ENCODE peak calls at places on chromosomes 4 and X, in seven cellular contexts. One of them, this sample, is unnamed. For H3K4me1 and H3K9me3, the result is how much of the 10 kb centered on the place peaks cover.

GRCh38 chrX:120549483-120550452 is 11.0 kb downstream of the CUL4B start:
- DNase-seq in Peyer's patch: no peak
- DNase-seq in GM12878: no peak
- DNase-seq in tibial artery: peak
- DNase-seq in CD4-positive, alpha-beta memory T cell: no peak
- DNase-seq in body of pancreas: peak
- DNase-seq in PC-9: peak
- DNase-seq in this sample: no peak

GRCh38 chrX:47751670-47752069 is 85.0 kb upstream of the ZNF81 start:
- DNase-seq in GM12878: no peak
- DNase-seq in body of pancreas: peak
- DNase-seq in PC-9: peak
- DNase-seq in CD4-positive, alpha-beta memory T cell: peak
- DNase-seq in Peyer's patch: peak
- DNase-seq in tibial artery: no peak
- DNase-seq in this sample: peak

GRCh38 chrX:115571712-115572111 is 10.7 kb downstream of the PLS3 start:
- DNase-seq in CD4-positive, alpha-beta memory T cell: no peak
- DNase-seq in Peyer's patch: no peak
- DNase-seq in GM12878: no peak
- DNase-seq in body of pancreas: no peak
- DNase-seq in tibial artery: no peak
- DNase-seq in PC-9: no peak
- DNase-seq in this sample: no peak

GRCh38 chrX:154486052-154486395 is 391 bp downstream of the UBL4A start:
- DNase-seq in body of pancreas: peak
- DNase-seq in PC-9: peak
- DNase-seq in CD4-positive, alpha-beta memory T cell: peak
- DNase-seq in tibial artery: no peak
- DNase-seq in Peyer's patch: peak
- DNase-seq in GM12878: no peak
- DNase-seq in this sample: peak

GRCh38 chr4:72860766-72861165 is 208.8 kb downstream of the COX18 start:
- DNase-seq in CD4-positive, alpha-beta memory T cell: no peak
- DNase-seq in body of pancreas: no peak
- DNase-seq in PC-9: no peak
- DNase-seq in Peyer's patch: no peak
- DNase-seq in GM12878: no peak
- DNase-seq in tibial artery: no peak
- DNase-seq in this sample: no peak

GRCh38 chrX:120250522-120251271 is at the start of gene ZBTB33:
- DNase-seq in CD4-positive, alpha-beta memory T cell: peak
- DNase-seq in tibial artery: peak
- DNase-seq in body of pancreas: peak
- DNase-seq in Peyer's patch: peak
- DNase-seq in PC-9: peak
- DNase-seq in GM12878: peak
- DNase-seq in this sample: peak

GRCh38 chr4:128812360-128812958 is 3.0 kb downstream of the JADE1 start:
- DNase-seq in body of pancreas: peak
- DNase-seq in Peyer's patch: no peak
- DNase-seq in GM12878: no peak
- DNase-seq in tibial artery: no peak
- DNase-seq in CD4-positive, alpha-beta memory T cell: no peak
- DNase-seq in PC-9: no peak
- DNase-seq in this sample: no peak

GRCh38 chr4:77092832-77093800 is 17.3 kb upstream of the CCNI start:
- DNase-seq in PC-9: peak
- DNase-seq in body of pancreas: no peak
- DNase-seq in CD4-positive, alpha-beta memory T cell: no peak
- DNase-seq in tibial artery: no peak
- DNase-seq in Peyer's patch: no peak
- DNase-seq in GM12878: no peak
- DNase-seq in this sample: no peak

GRCh38 chr4:176134670-176135069 is 60.7 kb downstream of the SPATA4 start:
- DNase-seq in Peyer's patch: no peak
- DNase-seq in CD4-positive, alpha-beta memory T cell: no peak
- DNase-seq in tibial artery: no peak
- DNase-seq in PC-9: no peak
- DNase-seq in GM12878: no peak
- DNase-seq in body of pancreas: no peak
- DNase-seq in this sample: no peak

GRCh38 chrX:147890766-147891165 is 21.0 kb upstream of the FMR1 start:
- DNase-seq in PC-9: no peak
- DNase-seq in GM12878: no peak
- DNase-seq in tibial artery: no peak
- DNase-seq in Peyer's patch: no peak
- DNase-seq in body of pancreas: no peak
- DNase-seq in CD4-positive, alpha-beta memory T cell: no peak
- DNase-seq in this sample: no peak

GRCh38 chr4:168475745-168476144 is 4.5 kb downstream of the DDX60L start:
- DNase-seq in GM12878: no peak
- DNase-seq in PC-9: no peak
- DNase-seq in tibial artery: no peak
- DNase-seq in Peyer's patch: no peak
- DNase-seq in body of pancreas: no peak
- DNase-seq in CD4-positive, alpha-beta memory T cell: no peak
- DNase-seq in this sample: no peak

GRCh38 chr4:37664696-37665095 is 21.5 kb downstream of the RELL1 start:
- DNase-seq in PC-9: no peak
- DNase-seq in Peyer's patch: no peak
- DNase-seq in body of pancreas: no peak
- DNase-seq in CD4-positive, alpha-beta memory T cell: no peak
- DNase-seq in GM12878: no peak
- DNase-seq in tibial artery: no peak
- DNase-seq in this sample: no peak

GRCh38 chr4:158008551-158009218 is 164.1 kb downstream of the GASK1B start:
- DNase-seq in GM12878: no peak
- DNase-seq in PC-9: no peak
- DNase-seq in tibial artery: no peak
- DNase-seq in body of pancreas: peak
- DNase-seq in CD4-positive, alpha-beta memory T cell: no peak
- DNase-seq in Peyer's patch: no peak
- DNase-seq in this sample: no peak

GRCh38 chrX:20228245-20228644 is 38.5 kb downstream of the RPS6KA3 start:
- DNase-seq in CD4-positive, alpha-beta memory T cell: no peak
- DNase-seq in GM12878: no peak
- DNase-seq in body of pancreas: no peak
- DNase-seq in tibial artery: no peak
- DNase-seq in Peyer's patch: no peak
- DNase-seq in PC-9: no peak
- DNase-seq in this sample: no peak

GRCh38 chr4:10730590-10730989 is 46.0 kb upstream of the CLNK start:
- DNase-seq in GM12878: peak
- DNase-seq in Peyer's patch: no peak
- DNase-seq in body of pancreas: no peak
- DNase-seq in CD4-positive, alpha-beta memory T cell: no peak
- DNase-seq in tibial artery: no peak
- DNase-seq in PC-9: no peak
- DNase-seq in this sample: no peak

GRCh38 chr4:56739104-56739777 is 58.1 kb upstream of the HOPX start:
- DNase-seq in PC-9: no peak
- DNase-seq in body of pancreas: no peak
- DNase-seq in Peyer's patch: no peak
- DNase-seq in tibial artery: no peak
- DNase-seq in GM12878: no peak
- DNase-seq in CD4-positive, alpha-beta memory T cell: no peak
- DNase-seq in this sample: no peak

GRCh38 chr4:141860974-141861373 is 224.6 kb downstream of the IL15 start:
- DNase-seq in GM12878: no peak
- DNase-seq in CD4-positive, alpha-beta memory T cell: no peak
- DNase-seq in tibial artery: no peak
- DNase-seq in PC-9: no peak
- DNase-seq in Peyer's patch: no peak
- DNase-seq in body of pancreas: no peak
- DNase-seq in this sample: no peak

GRCh38 chrX:27583976-27584375 is 6.2 kb upstream of the DCAF8L2 start:
- DNase-seq in PC-9: no peak
- DNase-seq in CD4-positive, alpha-beta memory T cell: no peak
- DNase-seq in body of pancreas: no peak
- DNase-seq in Peyer's patch: no peak
- DNase-seq in GM12878: no peak
- DNase-seq in tibial artery: no peak
- DNase-seq in this sample: no peak

GRCh38 chrX:130212371-130212770 is 40.6 kb downstream of the RAB33A start:
- DNase-seq in tibial artery: no peak
- DNase-seq in CD4-positive, alpha-beta memory T cell: no peak
- DNase-seq in Peyer's patch: no peak
- DNase-seq in body of pancreas: no peak
- DNase-seq in GM12878: no peak
- DNase-seq in PC-9: no peak
- DNase-seq in this sample: no peak

GRCh38 chrX:14476169-14476568 is 53.2 kb upstream of the GLRA2 start:
- DNase-seq in tibial artery: no peak
- DNase-seq in PC-9: no peak
- DNase-seq in CD4-positive, alpha-beta memory T cell: no peak
- DNase-seq in GM12878: no peak
- DNase-seq in body of pancreas: no peak
- DNase-seq in Peyer's patch: no peak
- DNase-seq in this sample: no peak

GRCh38 chr4:6546681-6547447 is 28.1 kb upstream of the MAN2B2 start:
- DNase-seq in CD4-positive, alpha-beta memory T cell: peak
- DNase-seq in PC-9: peak
- DNase-seq in body of pancreas: peak
- DNase-seq in Peyer's patch: no peak
- DNase-seq in GM12878: no peak
- DNase-seq in tibial artery: no peak
- DNase-seq in this sample: no peak

GRCh38 chr4:62544428-62544827 is 1344.3 kb downstream of the ADGRL3 start:
- DNase-seq in CD4-positive, alpha-beta memory T cell: no peak
- DNase-seq in tibial artery: no peak
- DNase-seq in GM12878: no peak
- DNase-seq in body of pancreas: no peak
- DNase-seq in PC-9: no peak
- DNase-seq in Peyer's patch: no peak
- DNase-seq in this sample: no peak

GRCh38 chr4:62548765-62549164 is 1348.6 kb downstream of the ADGRL3 start:
- DNase-seq in PC-9: no peak
- DNase-seq in tibial artery: no peak
- DNase-seq in Peyer's patch: no peak
- DNase-seq in CD4-positive, alpha-beta memory T cell: no peak
- DNase-seq in body of pancreas: no peak
- DNase-seq in GM12878: no peak
- DNase-seq in this sample: no peak

GRCh38 chr4:62548108-62548524 is 1348.0 kb downstream of the ADGRL3 start:
- DNase-seq in tibial artery: peak
- DNase-seq in PC-9: no peak
- DNase-seq in CD4-positive, alpha-beta memory T cell: no peak
- DNase-seq in GM12878: no peak
- DNase-seq in Peyer's patch: peak
- DNase-seq in body of pancreas: no peak
- DNase-seq in this sample: peak

DNA sequence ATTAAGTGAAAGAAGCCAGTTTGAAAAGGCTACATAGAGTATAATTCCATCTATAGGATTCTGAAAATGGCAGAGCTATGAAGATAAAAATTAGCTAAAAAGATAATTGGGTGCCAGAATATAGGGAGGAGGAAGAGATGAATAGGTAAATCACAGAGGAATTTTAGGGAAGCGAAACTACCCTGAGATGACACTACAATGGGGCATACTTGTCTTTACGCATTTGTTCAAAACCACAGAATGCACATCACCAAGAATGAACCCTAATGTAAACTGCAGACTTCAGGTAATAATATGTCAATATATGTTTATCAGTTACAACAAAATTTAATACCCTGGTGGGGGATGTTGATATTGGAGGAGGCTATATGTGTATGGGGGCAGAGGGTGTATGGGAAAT is 1342.9 kb downstream of the ADGRL3 start:
- DNase-seq in GM12878: no peak
- DNase-seq in body of pancreas: no peak
- DNase-seq in Peyer's patch: no peak
- DNase-seq in PC-9: no peak
- DNase-seq in CD4-positive, alpha-beta memory T cell: no peak
- DNase-seq in tibial artery: no peak
- DNase-seq in this sample: no peak
- H3K4me1 ChIP-seq in GM12878: under half
- H3K4me1 ChIP-seq in body of pancreas: under half
- H3K4me1 ChIP-seq in Peyer's patch: under half
- H3K4me1 ChIP-seq in PC-9: under half
- H3K4me1 ChIP-seq in CD4-positive, alpha-beta memory T cell: under half
- H3K4me1 ChIP-seq in tibial artery: under half
- H3K4me1 ChIP-seq in this sample: under half

DNA sequence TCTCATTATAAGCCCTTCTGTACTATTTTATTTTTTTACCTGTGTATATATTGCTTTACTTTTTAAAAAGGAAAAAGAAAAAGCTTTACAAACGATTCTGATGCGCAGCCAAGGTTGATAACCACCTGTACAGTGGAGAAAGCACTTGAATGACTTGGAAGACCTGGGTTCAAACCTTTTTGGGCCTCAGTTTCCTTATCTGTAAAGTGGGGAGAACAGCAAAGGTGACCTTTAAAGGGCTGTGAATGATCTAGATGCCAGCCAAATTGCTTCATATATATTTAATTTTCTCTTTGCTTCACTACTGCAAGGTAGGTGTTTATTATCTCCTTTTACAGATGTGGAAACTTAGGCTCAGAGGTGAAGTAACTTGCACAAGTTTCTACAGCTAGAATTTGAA is 45.0 kb downstream of the SMC1A start:
- DNase-seq in PC-9: no peak
- DNase-seq in tibial artery: no peak
- DNase-seq in body of pancreas: no peak
- DNase-seq in GM12878: no peak
- DNase-seq in CD4-positive, alpha-beta memory T cell: no peak
- DNase-seq in Peyer's patch: no peak
- DNase-seq in this sample: no peak
- H3K9me3 ChIP-seq in PC-9: under half
- H3K9me3 ChIP-seq in tibial artery: under half
- H3K9me3 ChIP-seq in body of pancreas: under half
- H3K9me3 ChIP-seq in GM12878: under half
- H3K9me3 ChIP-seq in CD4-positive, alpha-beta memory T cell: under half
- H3K9me3 ChIP-seq in Peyer's patch: under half
- H3K9me3 ChIP-seq in this sample: under half

GRCh38 chr4:81116571-81116970 is 86.1 kb downstream of the BMP3 start:
- DNase-seq in body of pancreas: no peak
- DNase-seq in GM12878: no peak
- DNase-seq in PC-9: no peak
- DNase-seq in tibial artery: no peak
- DNase-seq in CD4-positive, alpha-beta memory T cell: no peak
- DNase-seq in Peyer's patch: no peak
- DNase-seq in this sample: no peak

GRCh38 chr4:81118086-81118485 is 87.6 kb downstream of the BMP3 start:
- DNase-seq in GM12878: no peak
- DNase-seq in CD4-positive, alpha-beta memory T cell: no peak
- DNase-seq in tibial artery: no peak
- DNase-seq in Peyer's patch: no peak
- DNase-seq in body of pancreas: no peak
- DNase-seq in PC-9: no peak
- DNase-seq in this sample: no peak

GRCh38 chr4:81109356-81109755 is 78.8 kb downstream of the BMP3 start:
- DNase-seq in tibial artery: no peak
- DNase-seq in body of pancreas: no peak
- DNase-seq in GM12878: no peak
- DNase-seq in Peyer's patch: no peak
- DNase-seq in CD4-positive, alpha-beta memory T cell: no peak
- DNase-seq in PC-9: no peak
- DNase-seq in this sample: no peak

GRCh38 chr4:81113024-81113423 is 82.5 kb downstream of the BMP3 start:
- DNase-seq in CD4-positive, alpha-beta memory T cell: no peak
- DNase-seq in tibial artery: no peak
- DNase-seq in body of pancreas: no peak
- DNase-seq in PC-9: no peak
- DNase-seq in GM12878: no peak
- DNase-seq in Peyer's patch: no peak
- DNase-seq in this sample: no peak
- H3K4me1 ChIP-seq in CD4-positive, alpha-beta memory T cell: under half
- H3K4me1 ChIP-seq in tibial artery: under half
- H3K4me1 ChIP-seq in body of pancreas: under half
- H3K4me1 ChIP-seq in PC-9: under half
- H3K4me1 ChIP-seq in GM12878: under half
- H3K4me1 ChIP-seq in Peyer's patch: under half
- H3K4me1 ChIP-seq in this sample: under half

GRCh38 chrX:151178746-151179145 is 2.4 kb downstream of the GPR50 start:
- DNase-seq in Peyer's patch: no peak
- DNase-seq in body of pancreas: no peak
- DNase-seq in tibial artery: no peak
- DNase-seq in PC-9: no peak
- DNase-seq in CD4-positive, alpha-beta memory T cell: no peak
- DNase-seq in GM12878: no peak
- DNase-seq in this sample: no peak
- H3K9me3 ChIP-seq in Peyer's patch: under half
- H3K9me3 ChIP-seq in body of pancreas: under half
- H3K9me3 ChIP-seq in tibial artery: under half
- H3K9me3 ChIP-seq in PC-9: under half
- H3K9me3 ChIP-seq in CD4-positive, alpha-beta memory T cell: under half
- H3K9me3 ChIP-seq in GM12878: under half
- H3K9me3 ChIP-seq in this sample: under half

This sample was measured in gastrocnemius medialis.